ENCODE peak calls at places on chromosomes 12 and 14, in nine cellular contexts. One of them, this sample, is unnamed.

GRCh38 chr12:50568338-50569155 is 63.8 kb downstream of the DIP2B start:
- DNase-seq in T follicular helper cell: no peak
- DNase-seq in CD4-positive, alpha-beta T cell: no peak
- DNase-seq in midbrain: no peak
- DNase-seq in HS-5: no peak
- DNase-seq in Caki2: no peak
- DNase-seq in activated CD4-positive, alpha-beta T cell treated with anti-CD3 and anti-CD28 coated beads, Interleukin-2, amount 10 ng/mL, durations not matched to agents 7 days and 5 days: no peak
- DNase-seq in activated naive CD4-positive, alpha-beta T cell treated with Interleukin-2 at 50 U/mL for 16 hours: no peak
- DNase-seq in GM12865: no peak
- DNase-seq in this sample: no peak

GRCh38 chr14:31536201-31536960 is 24.8 kb upstream of the NUBPL start:
- DNase-seq in T follicular helper cell: no peak
- DNase-seq in CD4-positive, alpha-beta T cell: no peak
- DNase-seq in midbrain: no peak
- DNase-seq in HS-5: no peak
- DNase-seq in Caki2: no peak
- DNase-seq in activated CD4-positive, alpha-beta T cell treated with anti-CD3 and anti-CD28 coated beads, Interleukin-2, amount 10 ng/mL, durations not matched to agents 7 days and 5 days: no peak
- DNase-seq in activated naive CD4-positive, alpha-beta T cell treated with Interleukin-2 at 50 U/mL for 16 hours: no peak
- DNase-seq in GM12865: no peak
- DNase-seq in this sample: no peak

GRCh38 chr12:96034631-96035282 is 630 bp downstream of the LTA4H start:
- DNase-seq in T follicular helper cell: no peak
- DNase-seq in CD4-positive, alpha-beta T cell: no peak
- DNase-seq in midbrain: peak
- DNase-seq in HS-5: peak
- DNase-seq in Caki2: peak
- DNase-seq in activated CD4-positive, alpha-beta T cell treated with anti-CD3 and anti-CD28 coated beads, Interleukin-2, amount 10 ng/mL, durations not matched to agents 7 days and 5 days: peak
- DNase-seq in activated naive CD4-positive, alpha-beta T cell treated with Interleukin-2 at 50 U/mL for 16 hours: no peak
- DNase-seq in GM12865: no peak
- DNase-seq in this sample: no peak

GRCh38 chr12:122947352-122947792 is 18.9 kb downstream of the ABCB9 start:
- DNase-seq in T follicular helper cell: no peak
- DNase-seq in CD4-positive, alpha-beta T cell: no peak
- DNase-seq in midbrain: no peak
- DNase-seq in HS-5: no peak
- DNase-seq in Caki2: no peak
- DNase-seq in activated CD4-positive, alpha-beta T cell treated with anti-CD3 and anti-CD28 coated beads, Interleukin-2, amount 10 ng/mL, durations not matched to agents 7 days and 5 days: no peak
- DNase-seq in activated naive CD4-positive, alpha-beta T cell treated with Interleukin-2 at 50 U/mL for 16 hours: no peak
- DNase-seq in GM12865: no peak
- DNase-seq in this sample: no peak

GRCh38 chr12:121953293-121953692 is 34.9 kb downstream of the CFAP251 start:
- DNase-seq in T follicular helper cell: no peak
- DNase-seq in CD4-positive, alpha-beta T cell: no peak
- DNase-seq in midbrain: no peak
- DNase-seq in HS-5: no peak
- DNase-seq in Caki2: no peak
- DNase-seq in activated CD4-positive, alpha-beta T cell treated with anti-CD3 and anti-CD28 coated beads, Interleukin-2, amount 10 ng/mL, durations not matched to agents 7 days and 5 days: no peak
- DNase-seq in activated naive CD4-positive, alpha-beta T cell treated with Interleukin-2 at 50 U/mL for 16 hours: no peak
- DNase-seq in GM12865: no peak
- DNase-seq in this sample: no peak

GRCh38 chr12:124869011-124869665 is 5.5 kb upstream of the SCARB1 start:
- DNase-seq in T follicular helper cell: no peak
- DNase-seq in CD4-positive, alpha-beta T cell: no peak
- DNase-seq in midbrain: peak
- DNase-seq in HS-5: no peak
- DNase-seq in Caki2: no peak
- DNase-seq in activated CD4-positive, alpha-beta T cell treated with anti-CD3 and anti-CD28 coated beads, Interleukin-2, amount 10 ng/mL, durations not matched to agents 7 days and 5 days: no peak
- DNase-seq in activated naive CD4-positive, alpha-beta T cell treated with Interleukin-2 at 50 U/mL for 16 hours: no peak
- DNase-seq in GM12865: no peak
- DNase-seq in this sample: no peak

GRCh38 chr12:53483225-53483978 is 15.9 kb downstream of the MAP3K12 start:
- DNase-seq in T follicular helper cell: no peak
- DNase-seq in CD4-positive, alpha-beta T cell: no peak
- DNase-seq in midbrain: no peak
- DNase-seq in HS-5: no peak
- DNase-seq in Caki2: no peak
- DNase-seq in activated CD4-positive, alpha-beta T cell treated with anti-CD3 and anti-CD28 coated beads, Interleukin-2, amount 10 ng/mL, durations not matched to agents 7 days and 5 days: no peak
- DNase-seq in activated naive CD4-positive, alpha-beta T cell treated with Interleukin-2 at 50 U/mL for 16 hours: no peak
- DNase-seq in GM12865: peak
- DNase-seq in this sample: no peak

GRCh38 chr14:32985881-32986280 is 47.2 kb downstream of the NPAS3 start:
- DNase-seq in T follicular helper cell: no peak
- DNase-seq in CD4-positive, alpha-beta T cell: no peak
- DNase-seq in midbrain: peak
- DNase-seq in HS-5: no peak
- DNase-seq in Caki2: peak
- DNase-seq in activated CD4-positive, alpha-beta T cell treated with anti-CD3 and anti-CD28 coated beads, Interleukin-2, amount 10 ng/mL, durations not matched to agents 7 days and 5 days: no peak
- DNase-seq in activated naive CD4-positive, alpha-beta T cell treated with Interleukin-2 at 50 U/mL for 16 hours: no peak
- DNase-seq in GM12865: no peak
- DNase-seq in this sample: no peak

GRCh38 chr12:108611884-108612415 is 14.1 kb upstream of the TMEM119 start:
- DNase-seq in T follicular helper cell: no peak
- DNase-seq in CD4-positive, alpha-beta T cell: peak
- DNase-seq in midbrain: no peak
- DNase-seq in HS-5: peak
- DNase-seq in Caki2: peak
- DNase-seq in activated CD4-positive, alpha-beta T cell treated with anti-CD3 and anti-CD28 coated beads, Interleukin-2, amount 10 ng/mL, durations not matched to agents 7 days and 5 days: peak
- DNase-seq in activated naive CD4-positive, alpha-beta T cell treated with Interleukin-2 at 50 U/mL for 16 hours: peak
- DNase-seq in GM12865: peak
- DNase-seq in this sample: peak

GRCh38 chr14:89657014-89657413 is 240.0 kb upstream of the FOXN3 start:
- DNase-seq in T follicular helper cell: no peak
- DNase-seq in CD4-positive, alpha-beta T cell: no peak
- DNase-seq in midbrain: no peak
- DNase-seq in HS-5: no peak
- DNase-seq in Caki2: no peak
- DNase-seq in activated CD4-positive, alpha-beta T cell treated with anti-CD3 and anti-CD28 coated beads, Interleukin-2, amount 10 ng/mL, durations not matched to agents 7 days and 5 days: no peak
- DNase-seq in activated naive CD4-positive, alpha-beta T cell treated with Interleukin-2 at 50 U/mL for 16 hours: no peak
- DNase-seq in GM12865: no peak
- DNase-seq in this sample: no peak

GRCh38 chr14:105018414-105018813 is 2.5 kb downstream of the CDCA4 start:
- DNase-seq in T follicular helper cell: no peak
- DNase-seq in CD4-positive, alpha-beta T cell: no peak
- DNase-seq in midbrain: no peak
- DNase-seq in HS-5: no peak
- DNase-seq in Caki2: no peak
- DNase-seq in activated CD4-positive, alpha-beta T cell treated with anti-CD3 and anti-CD28 coated beads, Interleukin-2, amount 10 ng/mL, durations not matched to agents 7 days and 5 days: no peak
- DNase-seq in activated naive CD4-positive, alpha-beta T cell treated with Interleukin-2 at 50 U/mL for 16 hours: no peak
- DNase-seq in GM12865: no peak
- DNase-seq in this sample: no peak

GRCh38 chr14:101360045-101360931 is 201.0 kb upstream of the DIO3 start:
- DNase-seq in T follicular helper cell: no peak
- DNase-seq in CD4-positive, alpha-beta T cell: no peak
- DNase-seq in midbrain: no peak
- DNase-seq in HS-5: no peak
- DNase-seq in Caki2: no peak
- DNase-seq in activated CD4-positive, alpha-beta T cell treated with anti-CD3 and anti-CD28 coated beads, Interleukin-2, amount 10 ng/mL, durations not matched to agents 7 days and 5 days: no peak
- DNase-seq in activated naive CD4-positive, alpha-beta T cell treated with Interleukin-2 at 50 U/mL for 16 hours: no peak
- DNase-seq in GM12865: no peak
- DNase-seq in this sample: no peak

GRCh38 chr12:126469211-126469610 is 1404.0 kb downstream of the AACS start:
- DNase-seq in T follicular helper cell: no peak
- DNase-seq in CD4-positive, alpha-beta T cell: no peak
- DNase-seq in midbrain: no peak
- DNase-seq in HS-5: no peak
- DNase-seq in Caki2: no peak
- DNase-seq in activated CD4-positive, alpha-beta T cell treated with anti-CD3 and anti-CD28 coated beads, Interleukin-2, amount 10 ng/mL, durations not matched to agents 7 days and 5 days: no peak
- DNase-seq in activated naive CD4-positive, alpha-beta T cell treated with Interleukin-2 at 50 U/mL for 16 hours: no peak
- DNase-seq in GM12865: no peak
- DNase-seq in this sample: no peak

This sample was measured in effector memory CD8-positive, alpha-beta T cell.